ENCODE peak calls at places on chromosome 1, in nine cellular contexts. C is prostate gland; T is HFFc6; W is upper lobe of left lung; Y is naive thymus-derived CD4-positive, alpha-beta T cell; H is GM12891; O is activated T-cell treated with anti-CD3 and anti-CD28 coated beads for 1 hour; U is GM12892; P is NCI-H1092 treated with DMSO at 0.1 percent for 48 hours. J is an unnamed sample.

GRCh38 chr1:246769306-246769705 is 45.1 kb downstream of the SCCPDH start:
- DNase-seq in C (peak), T (peak), W (no peak), Y (no peak), H (no peak), O (no peak), U (no peak), P (no peak), J (no peak)

GRCh38 chr1:1115136-1115829 is 606 bp downstream of the C1orf159 start:
- DNase-seq in C (no peak), T (no peak), W (peak), Y (no peak), H (no peak), O (no peak), U (no peak), P (no peak), J (no peak)

GRCh38 chr1:31788825-31789256 is 24.7 kb upstream of the ADGRB2 start:
- DNase-seq in C (no peak), T (peak), W (no peak), Y (no peak), H (no peak), O (no peak), U (no peak), P (no peak), J (peak)

GRCh38 chr1:186178426-186179043 is 196.5 kb downstream of the TPR start:
- DNase-seq in C (no peak), T (no peak), W (no peak), Y (no peak), H (no peak), O (no peak), U (no peak), P (no peak), J (peak)

GRCh38 chr1:195899762-195900352 is 708.4 kb downstream of the KCNT2 start:
- DNase-seq in C (no peak), T (peak), W (no peak), Y (no peak), H (no peak), O (no peak), U (no peak), P (no peak), J (no peak)

GRCh38 chr1:23026573-23026972 is 7.3 kb downstream of the KDM1A start:
- DNase-seq in C (no peak), T (no peak), W (no peak), Y (no peak), H (no peak), O (no peak), U (no peak), P (no peak), J (no peak)

GRCh38 chr1:71785470-71785869 is 496.9 kb downstream of the NEGR1 start:
- DNase-seq in C (no peak), T (no peak), W (no peak), Y (no peak), H (no peak), O (no peak), U (no peak), P (no peak), J (peak)

GRCh38 chr1:155208656-155209372 is at the start of gene MTX1:
- DNase-seq in C (peak), T (peak), W (peak), Y (peak), H (peak), O (peak), U (peak), P (peak), J (peak)

GRCh38 chr1:22131875-22132486 is 10.9 kb downstream of the WNT4 start:
- DNase-seq in C (peak), T (no peak), W (peak), Y (peak), H (peak), O (peak), U (peak), P (peak), J (peak)

GRCh38 chr1:23701310-23701709 is 9.7 kb downstream of the RPL11 start:
- DNase-seq in C (no peak), T (no peak), W (no peak), Y (no peak), H (no peak), O (no peak), U (no peak), P (no peak), J (no peak)

GRCh38 chr1:59375321-59376220 is 78.7 kb downstream of the FGGY start:
- DNase-seq in C (no peak), T (peak), W (no peak), Y (no peak), H (no peak), O (no peak), U (no peak), P (no peak), J (no peak)

GRCh38 chr1:220808501-220809186 is 21.9 kb downstream of the MTARC1 start:
- DNase-seq in C (no peak), T (no peak), W (no peak), Y (no peak), H (no peak), O (no peak), U (no peak), P (no peak), J (no peak)

GRCh38 chr1:247119600-247120407 is 15.6 kb upstream of the ZNF669 start:
- DNase-seq in C (no peak), T (no peak), W (no peak), Y (no peak), H (no peak), O (no peak), U (peak), P (no peak), J (no peak)

GRCh38 chr1:67053535-67053784 is 488 bp downstream of the SLC35D1 start:
- DNase-seq in C (peak), T (no peak), W (peak), Y (no peak), H (no peak), O (no peak), U (no peak), P (no peak), J (no peak)

GRCh38 chr1:190679444-190679843 is 201.8 kb upstream of the BRINP3 start:
- DNase-seq in C (no peak), T (no peak), W (no peak), Y (no peak), H (no peak), O (no peak), U (no peak), P (no peak), J (no peak)

GRCh38 chr1:171366099-171366498 is 52.1 kb downstream of the FMO4 start:
- DNase-seq in C (no peak), T (no peak), W (no peak), Y (no peak), H (no peak), O (no peak), U (no peak), P (no peak), J (no peak)

GRCh38 chr1:232880354-232880753 is 70.1 kb upstream of the NTPCR start:
- DNase-seq in C (no peak), T (no peak), W (no peak), Y (no peak), H (no peak), O (no peak), U (no peak), P (no peak), J (peak)

GRCh38 chr1:162626733-162627132 is 5.5 kb upstream of the DDR2 start:
- DNase-seq in C (no peak), T (no peak), W (no peak), Y (no peak), H (no peak), O (no peak), U (no peak), P (no peak), J (no peak)

GRCh38 chr1:179175011-179175934 is 54.2 kb downstream of the ABL2 start:
- DNase-seq in C (peak), T (peak), W (no peak), Y (no peak), H (no peak), O (no peak), U (no peak), P (no peak), J (no peak)

GRCh38 chr1:37817481-37817880 is 9.5 kb upstream of the YRDC start:
- DNase-seq in C (no peak), T (no peak), W (no peak), Y (no peak), H (no peak), O (no peak), U (no peak), P (no peak), J (no peak)

GRCh38 chr1:82226198-82226505 is 425.4 kb downstream of the ADGRL2 start:
- DNase-seq in C (peak), T (no peak), W (no peak), Y (no peak), H (no peak), O (no peak), U (no peak), P (peak), J (peak)

GRCh38 chr1:95369985-95370670 is 136.1 kb downstream of the RWDD3 start:
- DNase-seq in C (peak), T (no peak), W (no peak), Y (no peak), H (no peak), O (no peak), U (no peak), P (no peak), J (no peak)

GRCh38 chr1:1304331-1305299 is 3.1 kb downstream of the ACAP3 start:
- DNase-seq in C (peak), T (peak), W (peak), Y (no peak), H (no peak), O (no peak), U (no peak), P (peak), J (peak)

GRCh38 chr1:12275370-12275769 is 45.5 kb downstream of the VPS13D start:
- DNase-seq in C (no peak), T (no peak), W (no peak), Y (no peak), H (peak), O (peak), U (no peak), P (peak), J (no peak)

GRCh38 chr1:53061859-53062714 is at the start of gene PODN:
- DNase-seq in C (no peak), T (no peak), W (peak), Y (no peak), H (no peak), O (no peak), U (no peak), P (no peak), J (no peak)

GRCh38 chr1:94884101-94884875 is 42.6 kb downstream of the CNN3 start:
- DNase-seq in C (peak), T (peak), W (no peak), Y (no peak), H (no peak), O (no peak), U (no peak), P (peak), J (no peak)

J was measured in NCI-H2171 treated with DMSO at 0.1 percent for 48 hours.